ENCODE peak calls at places on chromosome 18, in four cellular contexts. O is transverse colon, Q is IMR-90, T is GM12891. M is an unnamed sample.

GRCh38 chr18:45237639-45238038 is 377.6 kb upstream of the SLC14A2 start:
- DNase-seq in Q (no peak), O (no peak), T (no peak), M (no peak)

GRCh38 chr18:79476918-79477685 is 81.4 kb downstream of the NFATC1 start:
- DNase-seq in Q (no peak), T (no peak), O (no peak), M (peak)

GRCh38 chr18:52312321-52312720 is 27.7 kb upstream of the DCC start:
- DNase-seq in Q (no peak), T (no peak), O (no peak), M (no peak)

GRCh38 chr18:37361223-37362157 is 204.1 kb downstream of the CELF4 start:
- DNase-seq in T (no peak), O (no peak), Q (no peak), M (no peak)

GRCh38 chr18:63119647-63120046 is 199.9 kb downstream of the BCL2 start:
- DNase-seq in T (no peak), Q (peak), O (no peak), M (no peak)

GRCh38 chr18:57084331-57085298 is 62.3 kb upstream of the BOD1L2 start:
- DNase-seq in O (no peak), T (peak), Q (no peak), M (no peak)

GRCh38 chr18:73980289-73980979 is 167.2 kb downstream of the FBXO15 start:
- DNase-seq in Q (peak), T (no peak), O (no peak), M (no peak)

GRCh38 chr18:52716926-52717325 is 376.9 kb downstream of the DCC start:
- DNase-seq in O (peak), T (no peak), Q (peak), M (no peak)

GRCh38 chr18:56973487-56973886 is 173.4 kb upstream of the BOD1L2 start:
- DNase-seq in T (no peak), O (no peak), Q (peak), M (no peak)

GRCh38 chr18:13500891-13501887 is 225.2 kb downstream of the FAM210A start:
- DNase-seq in O (peak), Q (peak), T (no peak), M (peak)

GRCh38 chr18:24112874-24113615 is 25.8 kb upstream of the CABYR start:
- DNase-seq in T (no peak), Q (peak), O (no peak), M (no peak)

GRCh38 chr18:46621871-46622270 is 35.1 kb downstream of the LOXHD1 start:
- DNase-seq in T (no peak), O (no peak), Q (no peak), M (no peak)

GRCh38 chr18:58207520-58208152 is 163.6 kb downstream of the NEDD4L start:
- DNase-seq in T (no peak), O (no peak), Q (no peak), M (no peak)

GRCh38 chr18:26655614-26656400 is 107.5 kb upstream of the KCTD1 start:
- DNase-seq in O (peak), T (no peak), Q (peak), M (peak)

GRCh38 chr18:31424383-31424988 is 23.1 kb upstream of the DSG3 start:
- DNase-seq in Q (peak), O (peak), T (no peak), M (no peak)

GRCh38 chr18:31685097-31686082 is 1.0 kb upstream of the B4GALT6 start:
- DNase-seq in O (peak), T (peak), Q (peak), M (peak)

DNA sequence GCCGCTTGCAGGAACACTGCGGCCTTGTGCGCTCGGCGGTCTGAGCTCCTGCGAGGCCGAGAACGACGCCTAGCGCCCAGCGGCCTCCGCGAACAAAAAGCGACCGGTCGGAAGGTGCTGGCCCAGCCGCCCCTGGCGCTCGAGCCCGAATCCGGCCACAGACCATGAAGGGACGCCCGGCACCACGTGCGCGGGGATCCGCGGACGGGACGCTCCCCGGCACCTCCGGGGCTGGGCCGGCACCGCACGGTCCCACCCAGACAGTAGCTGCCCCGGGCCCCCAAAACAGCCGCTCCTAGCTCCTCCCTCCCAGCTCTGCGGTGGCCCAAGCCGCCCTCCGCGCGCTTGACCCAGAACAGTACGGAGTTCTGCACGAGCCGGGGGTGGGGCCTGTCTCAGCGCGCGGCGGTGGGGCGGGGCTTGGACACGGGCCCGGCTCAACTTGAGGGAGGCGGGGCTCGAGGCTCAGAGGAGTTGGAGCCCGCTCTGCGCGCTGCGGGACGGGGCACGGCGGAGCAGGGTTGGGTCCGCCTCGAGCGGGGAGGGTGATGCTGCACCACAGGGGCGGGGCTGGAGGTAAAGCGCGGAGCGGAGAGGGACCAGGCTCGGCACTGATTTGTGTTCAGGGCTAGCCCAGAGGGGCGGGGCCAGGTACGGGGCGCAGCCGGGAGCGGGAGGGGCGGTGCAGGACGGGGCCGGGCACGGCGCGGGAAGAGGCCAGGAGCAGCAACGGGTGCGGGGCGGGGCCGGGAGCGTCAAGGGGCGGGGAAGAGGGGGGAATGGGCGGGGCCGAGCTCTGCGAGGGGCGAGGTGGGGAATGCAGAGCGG is 538 bp upstream of the IMPA2 start:
- DNase-seq in T (peak), Q (peak), O (peak), M (peak)
- TF ChIP-seq POLR2A in T (no peak), Q (peak), O (peak), M (peak)

GRCh38 chr18:8688428-8688827 is 16.9 kb upstream of the MTCL1 start:
- DNase-seq in O (no peak), Q (no peak), T (no peak), M (no peak)

GRCh38 chr18:8685914-8686216 is 19.5 kb upstream of the MTCL1 start:
- DNase-seq in Q (no peak), O (no peak), T (no peak), M (no peak)

GRCh38 chr18:8686556-8686955 is 18.8 kb upstream of the MTCL1 start:
- DNase-seq in O (no peak), T (no peak), Q (no peak), M (no peak)

GRCh38 chr18:8684577-8684976 is 20.8 kb upstream of the MTCL1 start:
- DNase-seq in O (no peak), T (no peak), Q (no peak), M (no peak)

DNA sequence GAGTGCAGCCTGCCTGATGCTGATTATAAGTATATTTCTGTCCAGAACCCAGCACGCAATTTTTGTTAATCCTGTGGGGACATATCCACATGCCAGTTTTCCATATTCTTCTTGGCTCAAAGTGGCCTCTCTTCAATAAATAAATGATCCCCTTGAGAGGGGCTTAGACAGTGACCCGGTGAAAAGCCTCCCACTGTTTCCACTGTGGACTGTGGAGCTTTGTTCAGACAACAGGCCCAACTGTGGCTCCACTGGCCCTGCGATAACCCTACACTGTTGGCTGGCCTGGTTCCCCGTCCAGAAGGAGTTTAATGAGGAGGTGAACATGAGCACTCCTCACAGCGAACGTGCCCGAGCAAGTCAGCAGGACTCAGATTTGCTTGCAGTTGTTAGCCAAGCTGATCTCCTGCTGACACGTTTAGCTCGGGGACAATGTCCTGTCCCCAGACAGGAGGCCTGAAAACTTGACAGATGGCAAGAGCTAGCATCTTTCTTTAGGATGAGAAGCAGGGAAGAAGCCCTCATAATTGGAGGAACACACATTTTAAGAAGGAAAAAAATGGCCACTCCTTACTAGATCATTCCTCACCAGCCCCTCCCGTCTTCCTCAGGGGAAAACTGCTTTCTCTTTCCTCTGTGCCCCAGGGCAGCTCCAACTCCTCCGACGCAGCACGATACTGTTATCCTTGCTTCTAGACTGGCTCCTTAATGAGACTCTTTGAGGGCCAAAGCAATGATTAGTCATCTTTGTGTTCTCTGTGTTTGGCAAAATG is 20.0 kb upstream of the MTCL1 start:
- DNase-seq in O (no peak), Q (peak), T (no peak), M (no peak)
- TF ChIP-seq POLR2A in O (no peak), Q (no peak), T (no peak), M (no peak)

GRCh38 chr18:35343936-35344735 is at the start of gene ZNF24:
- DNase-seq in O (peak), T (peak), Q (peak), M (peak)
- TF ChIP-seq POLR2A in O (peak), T (peak), Q (peak), M (peak)

GRCh38 chr18:22169011-22169888 is at the start of gene GATA6:
- DNase-seq in Q (peak), T (peak), O (peak), M (peak)
- TF ChIP-seq POLR2A in Q (peak), T (no peak), O (peak), M (peak)

DNA sequence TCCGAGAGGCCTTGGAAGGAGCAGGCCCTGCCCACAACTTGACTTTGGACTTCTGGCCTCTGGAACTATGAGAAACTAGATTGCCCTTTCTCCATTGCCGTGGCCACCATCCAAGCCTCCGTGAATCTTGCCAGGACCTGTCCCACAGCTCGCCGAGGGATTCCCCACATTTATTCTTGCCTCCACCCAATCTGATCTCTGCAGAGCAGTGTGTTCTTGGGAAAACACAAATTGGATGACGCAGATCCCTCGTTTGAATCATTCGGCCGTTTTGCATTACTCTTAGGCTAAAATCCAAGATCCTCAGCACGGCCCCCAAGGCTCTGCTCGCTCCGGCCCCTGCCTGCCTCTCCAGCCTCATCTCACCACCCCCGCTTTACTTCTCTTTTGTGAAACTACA is 364.2 kb downstream of the ZNF516 start:
- DNase-seq in Q (no peak), T (no peak), O (no peak), M (no peak)
- TF ChIP-seq POLR2A in Q (no peak), T (no peak), O (no peak), M (no peak)

DNA sequence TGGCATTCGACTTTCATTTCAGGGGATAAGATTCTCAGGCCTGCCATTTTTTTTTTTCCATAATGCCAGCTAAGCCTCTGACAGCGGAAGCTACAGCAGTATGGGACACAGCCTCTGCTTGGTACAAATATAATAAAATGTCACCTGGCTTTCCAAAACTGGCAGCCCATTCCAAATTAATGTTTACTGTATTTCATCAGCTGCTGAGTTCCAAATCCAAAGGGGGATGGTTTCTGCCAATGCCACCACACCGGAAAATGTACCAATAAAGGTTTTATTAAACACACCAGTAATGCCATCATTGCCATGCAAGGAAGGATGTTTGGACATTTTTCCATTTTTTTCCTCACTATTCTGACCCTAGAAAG is 275.8 kb upstream of the CCDC68 start:
- DNase-seq in O (no peak), Q (no peak), T (no peak), M (no peak)
- TF ChIP-seq POLR2A in O (no peak), Q (no peak), T (no peak), M (no peak)

GRCh38 chr18:48975817-48976649 is 25.3 kb upstream of the SMAD7 start:
- DNase-seq in T (peak), O (peak), Q (peak), M (no peak)
- TF ChIP-seq POLR2A in T (no peak), O (no peak), Q (peak), M (no peak)

DNA sequence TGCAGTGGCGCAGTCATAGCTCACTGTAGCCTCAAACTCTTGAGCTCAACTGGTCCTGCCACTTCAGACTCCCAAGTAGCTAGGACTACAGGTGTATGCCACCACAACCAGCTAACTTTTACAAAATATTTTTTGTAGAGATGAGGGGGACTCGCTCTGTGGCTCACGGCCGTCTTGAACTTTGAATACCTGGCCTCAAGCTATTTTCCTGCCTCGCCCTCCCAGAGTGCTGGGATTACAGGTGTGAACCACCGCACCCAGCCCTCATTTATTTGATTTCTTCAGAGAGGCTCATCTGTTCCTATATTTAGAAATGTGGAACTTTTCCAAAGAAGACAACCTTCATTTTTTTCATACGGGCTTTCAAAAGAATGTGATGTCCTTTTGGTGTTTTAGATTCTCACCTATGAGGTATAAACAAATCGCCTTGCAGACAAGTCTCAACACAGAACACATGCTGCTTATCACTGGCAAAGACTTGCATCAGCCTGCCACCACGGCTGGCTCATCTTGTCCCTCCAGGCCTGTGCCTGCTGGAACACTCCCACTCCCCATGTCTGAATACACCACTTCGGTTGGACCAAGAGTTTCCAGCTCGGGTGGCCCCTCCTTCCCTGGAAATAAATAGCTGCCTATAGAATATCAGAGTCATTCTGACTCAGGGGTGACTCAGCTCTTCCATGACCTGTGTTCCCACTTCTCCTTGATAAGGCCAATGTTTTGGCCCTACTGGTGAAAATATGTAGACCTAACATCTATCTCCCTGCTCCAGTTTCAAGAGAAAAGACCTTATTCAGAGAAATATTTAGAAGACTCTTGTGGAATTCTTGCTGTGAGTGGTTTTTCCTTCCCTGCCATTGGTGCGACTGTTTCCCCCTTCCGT is 202.6 kb downstream of the TGIF1 start:
- DNase-seq in T (no peak), O (peak), Q (peak), M (no peak)
- TF ChIP-seq POLR2A in T (no peak), O (no peak), Q (peak), M (no peak)

GRCh38 chr18:48939368-48940097 is 11.2 kb downstream of the SMAD7 start:
- DNase-seq in O (no peak), Q (no peak), T (no peak), M (no peak)

GRCh38 chr18:48942086-48942485 is 8.7 kb downstream of the SMAD7 start:
- DNase-seq in O (no peak), Q (no peak), T (no peak), M (no peak)

GRCh38 chr18:48941672-48942071 is 9.1 kb downstream of the SMAD7 start:
- DNase-seq in Q (no peak), O (no peak), T (no peak), M (no peak)

GRCh38 chr18:48942554-48943261 is 8.1 kb downstream of the SMAD7 start:
- DNase-seq in Q (peak), T (no peak), O (no peak), M (no peak)

GRCh38 chr18:48940854-48941531 is 9.8 kb downstream of the SMAD7 start:
- DNase-seq in T (no peak), Q (peak), O (peak), M (no peak)
- TF ChIP-seq POLR2A in T (no peak), Q (no peak), O (no peak), M (no peak)